ENCODE peak calls at places on chromosome 22, in ten cellular contexts. H is uterus, R is IMR-90, A is testis, Y is breast epithelium, V is HCT116, E is esophagus squamous epithelium, B is stomach, O is tibial nerve, U is H1. I is an unnamed sample.

GRCh38 chr22:25992331-25992730 is 176.9 kb upstream of the SEZ6L start:
- DNase-seq in H (no peak), R (no peak), A (no peak), Y (no peak), V (no peak), E (no peak), B (no peak), O (no peak), U (no peak), I (no peak)

GRCh38 chr22:33393432-33393831 is 335.3 kb upstream of the SYN3 start:
- DNase-seq in H (no peak), R (no peak), A (no peak), Y (no peak), V (no peak), E (no peak), B (no peak), O (no peak), U (no peak), I (no peak)

GRCh38 chr22:23504522-23504921 is 75.6 kb downstream of the IGLL1 start:
- DNase-seq in H (no peak), R (no peak), A (peak; percentile 85), Y (peak; percentile 60), V (no peak), E (no peak), B (no peak), O (no peak), U (no peak), I (no peak)

GRCh38 chr22:39746600-39747262 is 146.8 kb downstream of the ENTHD1 start:
- DNase-seq in H (no peak), R (no peak), A (no peak), Y (no peak), V (no peak), E (no peak), B (no peak), O (no peak), U (no peak), I (no peak)

GRCh38 chr22:41290262-41291221 is 4.6 kb upstream of the RANGAP1 start:
- DNase-seq in H (no peak), R (peak; percentile 83), A (no peak), Y (no peak), V (no peak), E (no peak), B (no peak), O (no peak), U (no peak), I (no peak)

GRCh38 chr22:21000215-21000986 is 1.5 kb downstream of the THAP7 start:
- DNase-seq in H (no peak), R (no peak), A (no peak), Y (no peak), V (no peak), E (no peak), B (no peak), O (no peak), U (no peak), I (no peak)

GRCh38 chr22:19842386-19843106 is 12.1 kb downstream of the GNB1L start:
- DNase-seq in H (no peak), R (no peak), A (no peak), Y (no peak), V (no peak), E (no peak), B (no peak), O (no peak), U (no peak), I (no peak)

GRCh38 chr22:39893526-39893925 is at the start of gene ENTHD1:
- DNase-seq in H (no peak), R (no peak), A (peak; percentile 48), Y (no peak), V (no peak), E (no peak), B (no peak), O (no peak), U (no peak), I (no peak)

GRCh38 chr22:21707677-21708076 is 27.9 kb downstream of the YPEL1 start:
- DNase-seq in H (no peak), R (peak; percentile 19), A (no peak), Y (no peak), V (no peak), E (no peak), B (no peak), O (no peak), U (no peak), I (no peak)

GRCh38 chr22:32722441-32722840 is 79.1 kb upstream of the TIMP3 start:
- DNase-seq in H (no peak), R (no peak), A (no peak), Y (no peak), V (no peak), E (no peak), B (no peak), O (no peak), U (no peak), I (no peak)

GRCh38 chr22:19035474-19036228 is 86.6 kb downstream of the DGCR2 start:
- DNase-seq in H (no peak), R (no peak), A (no peak), Y (no peak), V (no peak), E (no peak), B (peak; percentile 23), O (no peak), U (no peak), I (no peak)

GRCh38 chr22:32511274-32511673 is 36.7 kb downstream of the FBXO7 start:
- DNase-seq in H (no peak), R (no peak), A (no peak), Y (no peak), V (no peak), E (no peak), B (no peak), O (no peak), U (no peak), I (no peak)

GRCh38 chr22:41280854-41281253 is 5.1 kb downstream of the RANGAP1 start:
- DNase-seq in H (no peak), R (no peak), A (no peak), Y (no peak), V (no peak), E (no peak), B (no peak), O (no peak), U (no peak), I (no peak)

DNA sequence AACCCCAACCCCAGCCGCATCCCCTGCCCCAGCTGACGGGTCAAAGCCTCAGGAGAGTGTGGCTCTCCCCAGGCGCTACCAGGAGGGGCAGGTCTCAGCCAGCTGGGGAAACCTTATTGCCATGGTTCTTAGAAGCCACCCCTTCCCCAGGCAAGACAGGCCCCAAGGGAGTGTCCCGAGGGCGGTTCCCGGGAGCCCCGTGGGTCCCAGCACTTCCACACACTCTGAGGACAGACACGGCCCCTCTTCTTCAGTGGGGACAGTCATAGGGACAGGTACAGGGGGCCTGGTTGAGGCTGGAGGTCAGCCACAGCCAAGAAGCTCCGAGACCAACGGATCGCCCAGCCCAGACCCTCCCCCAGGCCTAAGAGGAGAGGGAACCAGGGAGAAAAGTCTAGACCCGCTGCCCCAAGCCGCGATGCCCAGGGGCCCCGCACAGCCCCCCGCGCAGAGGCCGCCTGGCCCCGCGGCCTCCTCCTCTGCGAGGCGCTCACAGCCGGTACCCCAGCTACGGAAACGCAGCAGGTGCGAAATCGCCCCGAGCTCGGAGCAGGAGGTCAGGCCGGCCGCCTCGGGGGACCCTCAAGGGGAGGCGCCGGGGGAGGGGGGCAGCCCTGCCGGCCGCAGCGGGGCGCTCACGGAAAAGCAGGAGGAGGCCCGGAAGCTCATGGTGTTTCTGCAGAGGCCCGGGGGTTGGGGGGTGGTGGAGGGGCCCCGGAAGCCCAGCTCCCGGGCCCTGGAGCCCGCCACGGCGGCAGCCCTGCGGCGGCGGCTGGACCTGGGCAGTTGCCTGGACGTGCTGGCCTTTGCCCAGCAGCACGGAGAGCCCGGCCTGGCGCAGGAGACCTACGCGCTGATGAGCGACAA is 2.6 kb downstream of the KLHDC7B start:
- DNase-seq in H (no peak), R (no peak), A (no peak), Y (no peak), V (no peak), E (no peak), B (no peak), O (no peak), U (no peak), I (no peak)
- TF ChIP-seq CTCF in H (no peak), R (no peak), A (no peak), Y (no peak), V (no peak), E (no peak), B (no peak), O (no peak), U (no peak), I (no peak)

GRCh38 chr22:37519268-37520195 is at the start of gene CARD10:
- DNase-seq in H (no peak), R (no peak), A (peak; percentile 46), Y (no peak), V (no peak), E (no peak), B (peak; percentile 68), O (no peak), U (no peak), I (no peak)
- TF ChIP-seq POLR2A in H (no peak), R (peak; percentile 28), A (no peak), Y (no peak), V (no peak), E (no peak), B (no peak), O (no peak), U (no peak), I (no peak)

GRCh38 chr22:44819966-44820631 is 67.7 kb downstream of the ARHGAP8 start:
- DNase-seq in H (no peak), R (no peak), A (no peak), Y (no peak), V (no peak), E (no peak), B (no peak), O (no peak), U (no peak), I (no peak)
- H3K27me3 ChIP-seq in H (no peaks in the 10 kb centered on the region), R (peaks cover 24% of the 10 kb centered on the region), A (no peaks in the 10 kb centered on the region), Y (no peaks in the 10 kb centered on the region), V (no peaks in the 10 kb centered on the region), E (no peaks in the 10 kb centered on the region), B (no peaks in the 10 kb centered on the region), O (no peaks in the 10 kb centered on the region), U (no peaks in the 10 kb centered on the region), I (no peaks in the 10 kb centered on the region)

DNA sequence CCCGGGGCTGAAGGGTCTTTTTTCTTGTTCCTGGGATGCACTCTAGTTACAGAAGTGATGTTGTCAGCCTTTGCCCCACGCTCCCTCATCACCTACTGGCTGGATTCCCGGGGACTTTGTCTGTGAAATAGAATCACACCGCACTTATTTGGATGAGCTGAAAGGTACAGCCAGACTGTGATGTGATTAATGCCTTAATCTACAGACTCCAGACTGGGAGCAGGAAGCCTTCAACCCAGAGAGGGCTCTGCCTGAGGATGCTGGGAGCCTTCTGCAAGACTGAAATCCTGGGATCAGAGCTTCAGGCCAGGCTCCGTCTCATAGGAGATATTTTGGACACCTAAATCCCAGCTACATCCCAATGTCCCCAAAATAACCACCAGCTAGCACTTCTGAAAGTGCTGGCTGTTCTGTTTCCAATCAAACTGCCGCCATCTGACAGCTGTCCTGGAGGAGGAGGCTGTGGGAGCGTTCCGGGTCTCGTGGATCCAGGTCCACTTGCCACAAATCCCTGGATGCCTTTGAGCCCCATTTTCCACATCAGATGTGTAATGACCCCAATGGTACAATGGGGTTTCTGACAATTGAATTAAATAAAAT is 688.5 kb downstream of the TBC1D22A start:
- DNase-seq in H (no peak), R (no peak), A (no peak), Y (no peak), V (no peak), E (no peak), B (no peak), O (no peak), U (no peak), I (no peak)
- TF ChIP-seq CTCF in H (no peak), R (no peak), A (no peak), Y (no peak), V (no peak), E (no peak), B (no peak), O (no peak), U (no peak), I (no peak)

GRCh38 chr22:31344369-31345330 is 1.5 kb downstream of the PATZ1 start:
- DNase-seq in H (peak; percentile 57), R (peak; percentile 57), A (peak; percentile 67), Y (peak; percentile 55), V (no peak), E (no peak), B (peak; percentile 63), O (peak; percentile 49), U (no peak), I (no peak)
- TF ChIP-seq POLR2A in H (no peak), R (no peak), A (no peak), Y (no peak), V (no peak), E (no peak), B (no peak), O (no peak), U (no peak), I (no peak)

I was measured in vagina.